ENCODE peak calls at places on chromosomes 5 and 9, in five cellular contexts. D is HepG2, H is A549, R is K562, W is H1. L is an unnamed sample.

GRCh38 chr5:541148-541887 is 17.1 kb upstream of the SLC9A3 start:
- DNase-seq in W (no peak), R (peak; percentile 82), H (no peak), D (no peak), L (no peak)

GRCh38 chr5:64958757-64959391 is 190.1 kb downstream of the CWC27 start:
- DNase-seq in D (peak; percentile 11), H (no peak), W (no peak), R (peak; percentile 5), L (no peak)

GRCh38 chr5:151651997-151652645 is 34.6 kb downstream of the SPARC start:
- DNase-seq in H (peak; percentile 94), R (peak; percentile 82), D (peak; percentile 65), W (peak; percentile 60), L (no peak)

GRCh38 chr9:121888438-121888775 is 204.7 kb downstream of the TTLL11 start:
- DNase-seq in D (no peak), H (peak; percentile 29), R (no peak), W (no peak), L (no peak)

GRCh38 chr5:124576848-124577409 is 169.5 kb downstream of the ZNF608 start:
- DNase-seq in W (no peak), H (no peak), D (no peak), R (no peak), L (peak; percentile 48)

GRCh38 chr9:14313951-14314423 is at the start of gene NFIB:
- DNase-seq in H (peak; percentile 18), R (peak; percentile 46), D (peak; percentile 60), W (no peak), L (no peak)

GRCh38 chr5:138685052-138685755 is 68.0 kb upstream of the CTNNA1 start:
- DNase-seq in H (no peak), W (no peak), R (no peak), D (no peak), L (no peak)

GRCh38 chr5:106637275-106637674 is 1033.5 kb downstream of the EFNA5 start:
- DNase-seq in R (no peak), D (no peak), H (no peak), W (no peak), L (no peak)

GRCh38 chr5:2136728-2137333 is 254.1 kb upstream of the IRX4 start:
- DNase-seq in R (no peak), D (no peak), H (no peak), W (no peak), L (no peak)

GRCh38 chr9:127347831-127348699 is 48.9 kb upstream of the SLC2A8 start:
- DNase-seq in D (peak; percentile 28), R (no peak), H (peak; percentile 55), W (no peak), L (no peak)

GRCh38 chr5:126445502-126446174 is 22.4 kb downstream of the GRAMD2B start:
- DNase-seq in D (no peak), H (no peak), R (no peak), W (no peak), L (no peak)

GRCh38 chr5:77924081-77924480 is 147.9 kb upstream of the TBCA start:
- DNase-seq in R (no peak), W (no peak), H (no peak), D (no peak), L (no peak)

GRCh38 chr9:127179633-127180401 is 57.4 kb upstream of the ANGPTL2 start:
- DNase-seq in H (no peak), R (no peak), W (no peak), D (no peak), L (no peak)

GRCh38 chr5:79510638-79511037 is 3.3 kb downstream of the HOMER1 start:
- DNase-seq in R (no peak), D (no peak), W (no peak), H (no peak), L (no peak)

GRCh38 chr5:178196413-178196812 is 7.9 kb upstream of the HNRNPAB start:
- DNase-seq in H (no peak), R (no peak), W (no peak), D (no peak), L (no peak)

GRCh38 chr5:178201221-178201926 is 3.0 kb upstream of the HNRNPAB start:
- DNase-seq in H (no peak), R (no peak), D (no peak), W (no peak), L (no peak)

GRCh38 chr5:178196986-178197385 is 7.3 kb upstream of the HNRNPAB start:
- DNase-seq in R (peak; percentile 66), W (no peak), D (peak; percentile 23), H (no peak), L (no peak)

GRCh38 chr5:178199581-178200434 is 4.5 kb upstream of the HNRNPAB start:
- DNase-seq in H (no peak), R (no peak), W (no peak), D (no peak), L (no peak)

DNA sequence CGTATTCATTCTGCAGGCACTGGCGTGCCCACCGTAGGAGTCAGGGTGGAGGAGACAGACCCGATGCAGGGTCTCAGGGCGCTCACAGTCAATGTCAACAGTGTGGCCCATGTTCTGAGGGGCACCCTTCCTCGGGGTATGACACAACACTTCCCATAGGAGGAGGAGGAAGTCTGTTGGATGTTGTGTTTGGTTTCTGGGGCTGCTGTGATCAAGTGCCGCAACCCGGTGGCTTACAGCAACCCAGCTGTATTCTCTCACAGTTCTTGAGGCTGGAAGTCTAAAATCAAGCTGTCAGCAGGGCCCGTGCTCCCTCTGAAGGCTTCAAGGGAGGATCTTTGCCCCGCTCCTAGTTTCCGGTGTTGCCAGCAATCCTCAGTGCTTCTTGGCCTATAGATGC is 5.6 kb upstream of the HNRNPAB start:
- DNase-seq in R (no peak), H (no peak), W (no peak), D (no peak), L (no peak)
- TF ChIP-seq HDAC2 in R (no peak), H (no peak), W (no peak), D (no peak), L (no peak)

GRCh38 chr9:119366909-119367690 is 2.1 kb downstream of the BRINP1 start:
- DNase-seq in R (no peak), H (no peak), D (no peak), W (no peak), L (no peak)

GRCh38 chr9:119370816-119371215 is 1.6 kb upstream of the BRINP1 start:
- DNase-seq in D (peak; percentile 4), H (peak; percentile 17), W (no peak), R (peak; percentile 19), L (no peak)

GRCh38 chr9:119368681-119369581 is at the start of gene BRINP1:
- DNase-seq in D (no peak), R (no peak), H (peak; percentile 7), W (peak; percentile 49), L (no peak)

GRCh38 chr9:119369670-119370366 is 583 bp upstream of the BRINP1 start:
- DNase-seq in D (no peak), H (no peak), W (no peak), R (no peak), L (no peak)

GRCh38 chr9:119368179-119368578 is 1.1 kb downstream of the BRINP1 start:
- DNase-seq in R (no peak), D (no peak), H (no peak), W (no peak), L (no peak)
- H3K27ac ChIP-seq in R (no peak overlapping the region), D (no peak overlapping the region), H (no peak overlapping the region), W (no peak overlapping the region), L (no peak overlapping the region)

DNA sequence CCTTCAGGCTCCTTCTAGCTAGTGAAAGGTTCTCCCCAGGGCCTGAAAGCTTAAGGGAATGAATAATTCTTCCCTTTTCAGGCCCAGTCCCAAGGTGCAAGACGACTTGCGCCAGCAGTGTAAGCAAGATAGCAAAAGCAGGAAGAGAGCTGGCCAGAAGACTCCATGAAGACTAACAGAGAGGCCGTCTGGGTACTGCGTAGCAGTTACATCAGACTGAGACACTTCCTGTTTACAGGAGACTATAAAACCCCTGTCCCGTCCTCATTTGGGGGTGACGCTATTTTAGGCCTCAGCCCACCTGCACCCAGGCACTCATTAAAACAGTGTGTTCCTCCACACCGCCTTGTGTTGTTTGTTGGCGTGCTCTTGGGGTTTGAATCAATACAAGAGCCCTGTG is 90.8 kb upstream of the MOCS2 start:
- DNase-seq in H (no peak), D (no peak), W (no peak), R (no peak), L (no peak)
- TF ChIP-seq HDAC2 in H (no peak), D (no peak), W (no peak), R (no peak), L (no peak)

GRCh38 chr5:160180931-160181330 is 48.4 kb upstream of the FABP6 start:
- DNase-seq in D (no peak), R (no peak), H (no peak), W (no peak), L (no peak)

GRCh38 chr5:160174290-160174689 is 55.0 kb upstream of the FABP6 start:
- DNase-seq in H (no peak), R (no peak), W (no peak), D (no peak), L (no peak)

GRCh38 chr5:160174780-160175437 is 54.4 kb upstream of the FABP6 start:
- DNase-seq in H (no peak), W (no peak), D (no peak), R (no peak), L (no peak)

GRCh38 chr5:160171656-160172055 is 52.4 kb upstream of the PWWP2A start:
- DNase-seq in H (no peak), R (no peak), D (no peak), W (no peak), L (no peak)

GRCh38 chr5:160175438-160176218 is 53.7 kb upstream of the FABP6 start:
- DNase-seq in H (no peak), W (no peak), D (no peak), R (no peak), L (no peak)
- H3K27ac ChIP-seq in H (peak overlapping the region; percentile 48), W (no peak overlapping the region), D (no peak overlapping the region), R (no peak overlapping the region), L (no peak overlapping the region)

GRCh38 chr9:107270082-107270481 is 13.0 kb upstream of the RAD23B start:
- DNase-seq in W (no peak), D (no peak), H (no peak), R (no peak), L (no peak)

GRCh38 chr9:107269254-107269653 is 13.8 kb upstream of the RAD23B start:
- DNase-seq in H (no peak), R (no peak), D (no peak), W (no peak), L (no peak)

GRCh38 chr9:107268560-107268959 is 14.5 kb upstream of the RAD23B start:
- DNase-seq in H (no peak), D (no peak), R (no peak), W (no peak), L (no peak)

GRCh38 chr9:107269681-107270080 is 13.4 kb upstream of the RAD23B start:
- DNase-seq in D (peak; percentile 87), H (no peak), W (no peak), R (no peak), L (no peak)

DNA sequence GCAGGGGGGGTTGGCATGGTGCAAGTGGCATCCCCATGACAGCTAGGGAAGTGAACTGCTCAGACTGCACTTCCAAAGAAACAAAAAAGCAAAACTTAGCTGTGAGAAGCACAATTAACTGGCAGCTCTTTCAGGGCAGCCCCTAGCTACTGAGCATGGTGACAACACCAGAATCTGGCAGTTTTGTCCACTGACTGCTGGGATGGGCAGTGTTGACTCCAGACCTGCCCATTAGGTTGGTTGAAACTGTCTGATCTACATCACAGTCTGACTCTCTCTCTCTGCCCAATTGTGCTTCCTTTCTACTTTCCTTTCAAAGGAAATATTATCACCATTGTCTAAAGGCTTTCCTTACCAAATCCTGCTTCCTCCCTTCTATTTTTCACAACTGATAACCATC is 12.5 kb upstream of the RAD23B start:
- DNase-seq in R (no peak), W (no peak), D (no peak), H (no peak), L (no peak)
- TF ChIP-seq HDAC2 in R (no peak), W (no peak), D (no peak), H (no peak), L (no peak)